ENCODE peak calls at places on chromosomes 5 and 9, in four cellular contexts. G is activated T-helper 2 cell treated with anti-CD3 and anti-CD28 coated beads, Interferon-gamma antibody, Interleukin-2, Interleukin-4, amounts not matched to agents 10 μg/mL and 5 μg/mL and 100 μg/mL, durations not matched to agents 14 hours and 24 hours and 36 hours; Y is activated T-helper 1 cell treated with Interleukin-2 at 50 U/mL for 16 hours; R is cardiac muscle cell. D is an unnamed sample.

GRCh38 chr9:126275386-126276001 is 51.1 kb upstream of the MVB12B start:
- DNase-seq in G (no peak), Y (no peak), R (peak; percentile 81), D (peak; percentile 86)

GRCh38 chr9:942805-943580 is 33.5 kb upstream of the DMRT3 start:
- DNase-seq in G (no peak), Y (no peak), R (no peak), D (no peak)

GRCh38 chr5:87095787-87096186 is 171.9 kb upstream of the RASA1 start:
- DNase-seq in G (no peak), Y (no peak), R (no peak), D (no peak)

GRCh38 chr5:73104326-73104725 is 16.0 kb upstream of the TMEM171 start:
- DNase-seq in G (no peak), Y (no peak), R (no peak), D (no peak)

GRCh38 chr9:99008187-99008586 is 64.5 kb downstream of the COL15A1 start:
- DNase-seq in G (no peak), Y (no peak), R (no peak), D (no peak)

GRCh38 chr5:66876266-66876807 is 280.1 kb downstream of the MAST4 start:
- DNase-seq in G (no peak), Y (no peak), R (no peak), D (no peak)

GRCh38 chr9:120985759-120986353 is 59.3 kb upstream of the TRAF1 start:
- DNase-seq in G (no peak), Y (no peak), R (peak; percentile 74), D (no peak)

GRCh38 chr9:126423022-126423708 is 96.5 kb downstream of the MVB12B start:
- DNase-seq in G (no peak), Y (no peak), R (no peak), D (no peak)

GRCh38 chr5:73496984-73497457 is 1.2 kb upstream of the BTF3 start:
- DNase-seq in G (no peak), Y (no peak), R (peak; percentile 67), D (no peak)

GRCh38 chr9:19517202-19517942 is 108.6 kb downstream of the ACER2 start:
- DNase-seq in G (no peak), Y (no peak), R (no peak), D (peak; percentile 24)

GRCh38 chr9:113471143-113471542 is 7.6 kb downstream of the RGS3 start:
- DNase-seq in G (no peak), Y (no peak), R (no peak), D (no peak)

GRCh38 chr9:124478014-124478753 is 27.9 kb downstream of the ADGRD2 start:
- DNase-seq in G (no peak), Y (no peak), R (no peak), D (no peak)

GRCh38 chr5:33649801-33650482 is 209.2 kb downstream of the TARS1 start:
- DNase-seq in G (no peak), Y (no peak), R (peak; percentile 31), D (no peak)

GRCh38 chr5:36060516-36060885 is 6.2 kb downstream of the UGT3A2 start:
- DNase-seq in G (no peak), Y (no peak), R (no peak), D (no peak)

GRCh38 chr5:111076076-111076475 is 4.6 kb downstream of the TSLP start:
- DNase-seq in G (no peak), Y (no peak), R (peak; percentile 42), D (no peak)

D was measured in testis.